ENCODE peak calls at places on chromosome 20, in seven cellular contexts. K is PC-3, Z is AG10803, U is heart left ventricle, X is fibroblast of pulmonary artery, J is body of pancreas, R is brain microvascular endothelial cell. O is an unnamed sample.

GRCh38 chr20:40506567-40506966 is 182.5 kb downstream of the MAFB start:
- DNase-seq in U (peak), X (peak), Z (peak), J (peak), R (peak), K (peak), O (peak)

GRCh38 chr20:63659370-63659769 is 1.3 kb downstream of the RTEL1 start:
- DNase-seq in U (no peak), K (peak), R (no peak), Z (no peak), J (no peak), X (no peak), O (no peak)

GRCh38 chr20:25573288-25574251 is 11.8 kb downstream of the NINL start:
- DNase-seq in R (peak), K (no peak), U (no peak), X (peak), J (no peak), Z (peak), O (no peak)

GRCh38 chr20:15603501-15603900 is 969.7 kb downstream of the KIF16B start:
- DNase-seq in K (peak), U (no peak), Z (no peak), X (no peak), R (no peak), J (no peak), O (no peak)

GRCh38 chr20:63057133-63058117 is 50.7 kb upstream of the BHLHE23 start:
- DNase-seq in X (peak), R (no peak), Z (peak), J (peak), U (no peak), K (no peak), O (no peak)

GRCh38 chr20:19981091-19981490 is 36.1 kb upstream of the NAA20 start:
- DNase-seq in R (no peak), J (peak), U (no peak), X (no peak), Z (peak), K (peak), O (peak)

GRCh38 chr20:36268501-36269342 is 32.4 kb downstream of the AAR2 start:
- DNase-seq in R (no peak), Z (no peak), X (no peak), K (no peak), J (no peak), U (no peak), O (no peak)

GRCh38 chr20:60200305-60200918 is 242.2 kb downstream of the CDH26 start:
- DNase-seq in Z (no peak), X (no peak), J (no peak), U (no peak), K (no peak), R (no peak), O (no peak)

GRCh38 chr20:15889073-15889923 is 684.0 kb downstream of the KIF16B start:
- DNase-seq in U (no peak), R (no peak), Z (no peak), X (no peak), K (no peak), J (no peak), O (no peak)

GRCh38 chr20:44637490-44638372 is 13.8 kb downstream of the ADA start:
- DNase-seq in R (no peak), K (no peak), U (peak), X (no peak), J (no peak), Z (no peak), O (no peak)

GRCh38 chr20:20713244-20713765 is 861 bp upstream of the RALGAPA2 start:
- DNase-seq in U (peak), J (no peak), K (no peak), X (no peak), R (no peak), Z (no peak), O (no peak)

GRCh38 chr20:17026346-17026745 is 200.5 kb upstream of the PCSK2 start:
- DNase-seq in K (no peak), U (no peak), Z (peak), X (no peak), J (no peak), R (no peak), O (no peak)

GRCh38 chr20:62658593-62659159 is 16.4 kb downstream of the SLCO4A1 start:
- DNase-seq in J (no peak), R (no peak), X (no peak), U (no peak), K (no peak), Z (no peak), O (no peak)

GRCh38 chr20:9392892-9393857 is 121.2 kb upstream of the LAMP5 start:
- DNase-seq in K (peak), X (peak), J (peak), Z (peak), U (peak), R (peak), O (peak)

GRCh38 chr20:18443841-18444240 is 23.0 kb downstream of the DZANK1 start:
- DNase-seq in R (no peak), Z (peak), U (no peak), X (peak), J (no peak), K (no peak), O (peak)

GRCh38 chr20:48574383-48574782 is 253.4 kb downstream of the PREX1 start:
- DNase-seq in X (peak), J (no peak), K (no peak), R (no peak), U (no peak), Z (peak), O (peak)

GRCh38 chr20:51365670-51366069 is 176.8 kb downstream of the NFATC2 start:
- DNase-seq in K (peak), R (peak), Z (peak), U (no peak), J (no peak), X (peak), O (peak)

DNA sequence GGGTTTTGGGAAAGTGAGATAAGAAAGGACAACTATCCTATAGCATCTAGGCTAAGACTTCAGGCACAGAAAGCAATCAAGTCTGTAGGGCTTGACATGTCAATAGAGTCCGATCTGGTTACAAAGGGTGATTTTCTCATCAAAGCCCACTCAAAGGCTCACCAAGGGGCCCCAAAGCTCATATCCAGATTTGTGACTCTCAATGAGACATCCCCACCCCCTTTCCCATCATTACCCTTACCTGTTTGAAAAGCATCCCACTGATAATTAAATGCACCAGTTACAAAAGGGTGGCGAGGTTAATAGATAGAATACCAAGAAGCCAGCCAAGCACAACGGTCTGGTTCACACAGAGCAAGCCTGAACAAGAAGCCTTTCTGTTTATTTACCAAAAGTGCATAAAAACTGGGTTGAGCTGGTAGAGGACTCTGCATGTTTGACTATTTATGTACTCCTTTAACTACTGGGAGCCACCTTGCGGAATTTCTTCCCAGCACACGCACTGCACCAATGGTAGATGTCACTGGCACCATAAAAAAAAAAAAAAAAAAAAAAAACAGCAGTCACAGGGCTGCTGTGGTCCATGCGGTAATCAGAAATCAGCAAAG is 6.1 kb downstream of the JAG1 start:
- DNase-seq in K (no peak), U (no peak), Z (no peak), X (no peak), R (no peak), J (no peak), O (no peak)
- H3K4me3 ChIP-seq in K (no peak), U (peak), Z (no peak), X (no peak), R (no peak), J (no peak), O (no peak)

GRCh38 chr20:57698191-57698866 is 11.5 kb downstream of the PMEPA1 start:
- DNase-seq in K (peak), X (peak), Z (peak), R (peak), U (no peak), J (no peak), O (peak)
- H3K4me3 ChIP-seq in K (peak), X (peak), Z (no peak), R (peak), U (no peak), J (no peak), O (peak)

DNA sequence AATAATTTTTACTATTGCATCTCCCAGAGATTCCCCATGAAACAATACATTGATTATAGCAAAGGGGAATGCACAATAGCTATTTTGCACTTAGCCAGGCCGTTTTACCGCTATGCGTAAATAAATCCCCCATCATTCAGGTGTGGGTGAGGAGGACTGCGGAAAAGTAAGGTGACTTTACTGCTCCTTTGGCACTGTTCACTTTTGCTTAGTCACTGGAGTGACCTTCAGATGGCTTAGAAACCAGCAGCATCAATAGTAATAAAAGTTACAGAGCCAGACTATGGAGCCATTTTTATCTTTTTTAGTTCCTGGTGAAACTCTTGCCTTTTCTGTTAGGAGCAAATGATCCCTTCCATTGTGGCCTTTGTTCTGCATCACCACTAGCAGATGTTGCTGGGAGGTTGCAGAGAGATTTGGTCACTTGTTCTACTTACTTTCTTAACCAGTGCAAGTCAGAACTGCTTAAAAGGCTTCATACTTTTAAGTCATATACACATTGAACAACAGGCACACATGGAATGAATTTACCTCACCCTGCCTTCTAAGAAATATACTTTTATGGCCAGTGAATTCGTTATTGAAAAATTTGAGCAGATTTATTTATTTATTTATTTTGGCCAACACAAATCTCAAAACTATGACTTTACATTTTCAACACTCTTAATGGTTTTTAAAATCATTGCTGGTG is 12.1 kb upstream of the BTBD3 start:
- DNase-seq in U (no peak), X (no peak), J (no peak), R (no peak), K (no peak), Z (peak), O (no peak)
- H3K4me3 ChIP-seq in U (no peak), X (no peak), J (no peak), R (no peak), K (no peak), Z (no peak), O (no peak)

GRCh38 chr20:5116875-5117274 is 2.9 kb downstream of the PCNA start:
- DNase-seq in U (no peak), K (no peak), R (no peak), X (no peak), J (no peak), Z (no peak), O (no peak)
- H3K4me3 ChIP-seq in U (no peak), K (peak), R (no peak), X (no peak), J (no peak), Z (no peak), O (no peak)

DNA sequence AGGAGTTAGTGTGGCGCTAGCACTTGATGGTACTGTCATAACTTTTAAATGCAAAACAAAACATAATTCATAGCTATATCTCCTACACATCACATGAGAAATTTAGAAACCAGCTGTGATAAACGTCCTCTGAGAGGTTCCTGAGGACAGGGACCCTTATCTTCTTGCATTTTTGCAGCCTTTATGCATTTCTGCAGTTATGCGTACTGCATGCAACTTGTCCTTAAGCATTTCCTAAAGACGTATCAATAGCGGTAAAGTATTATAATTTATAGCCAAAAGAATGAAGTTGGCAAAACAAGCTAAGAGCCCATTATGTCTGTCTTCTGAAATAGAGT is 1.7 kb downstream of the NAPB start:
- DNase-seq in J (no peak), Z (no peak), U (no peak), R (no peak), K (no peak), X (no peak), O (no peak)
- H3K4me3 ChIP-seq in J (no peak), Z (peak), U (peak), R (peak), K (peak), X (peak), O (peak)

DNA sequence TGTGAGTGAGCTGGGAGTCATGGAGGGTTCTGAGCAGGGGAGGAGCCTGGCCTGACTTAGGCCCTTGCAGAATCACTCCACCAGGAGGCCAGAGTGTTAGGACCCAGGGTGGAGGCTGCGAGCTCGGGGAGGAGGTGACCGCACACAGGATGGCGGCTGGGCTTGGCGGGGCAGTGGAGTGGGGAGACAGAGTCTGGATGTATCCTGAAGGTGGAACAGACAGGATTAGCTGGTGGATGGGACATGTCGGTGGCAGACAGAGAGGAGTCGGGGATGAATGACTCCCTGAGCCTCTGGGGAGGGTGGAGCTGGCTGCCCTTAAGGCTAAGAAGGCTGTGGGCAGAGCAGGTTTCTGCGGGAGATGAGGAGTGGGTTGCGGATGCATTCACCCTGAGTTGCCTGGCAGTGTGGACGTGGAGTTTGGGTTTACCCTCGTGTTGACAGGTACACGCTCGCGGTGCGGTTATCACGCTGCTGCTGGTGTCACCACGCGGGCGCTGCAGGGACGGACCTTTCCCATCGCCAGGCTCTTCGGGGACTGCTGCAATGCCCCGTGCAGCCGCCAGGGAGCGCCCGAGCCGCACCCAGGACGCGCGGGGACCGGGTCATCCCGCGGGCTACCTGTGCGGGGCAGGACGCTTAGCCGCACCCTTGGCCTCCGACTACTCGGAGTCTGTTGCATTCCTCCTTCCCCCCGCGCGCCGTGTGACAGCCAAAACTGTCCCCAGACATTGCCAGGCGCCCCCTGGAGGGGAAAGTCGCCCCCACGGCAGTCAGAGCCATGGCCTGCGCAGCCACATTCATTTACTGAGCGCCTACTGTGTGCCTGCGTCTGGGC is 43.0 kb upstream of the PTGIS start:
- DNase-seq in U (peak), X (peak), J (peak), Z (no peak), K (peak), R (peak), O (peak)
- H3K4me3 ChIP-seq in U (peak), X (peak), J (no peak), Z (peak), K (peak), R (peak), O (no peak)

GRCh38 chr20:38932457-38933120 is 6.4 kb downstream of the FAM83D start:
- DNase-seq in X (peak), R (peak), U (no peak), J (no peak), K (no peak), Z (peak), O (peak)
- H3K4me3 ChIP-seq in X (peak), R (no peak), U (no peak), J (no peak), K (no peak), Z (no peak), O (peak)

GRCh38 chr20:33554914-33555420 is 65.1 kb downstream of the CBFA2T2 start:
- DNase-seq in X (peak), J (peak), U (no peak), Z (peak), R (peak), K (peak), O (peak)
- H3K4me3 ChIP-seq in X (no peak), J (no peak), U (no peak), Z (no peak), R (no peak), K (peak), O (no peak)